ENCODE peak calls at places on chromosomes 12 and 14, in nine cellular contexts. N is AG20443; W is naive thymus-derived CD8-positive, alpha-beta T cell; E is posterior cingulate gyrus; I is NK-92 treated with Interleukin-12 subunit alpha and Interleukin-12 subunit beta, amount 100 ng/mL, for 24 hours; R is A549; U is T follicular helper cell; Z is lower lobe of right lung; D is GM13977. L is an unnamed sample.

GRCh38 chr12:122348505-122348904 is 74.0 kb downstream of the CLIP1 start:
- DNase-seq in W (no peak), Z (no peak), N (no peak), D (no peak), R (no peak), I (no peak), E (no peak), U (no peak), L (no peak)

GRCh38 chr14:95196268-95196667 is 38.9 kb upstream of the DICER1 start:
- DNase-seq in Z (no peak), N (no peak), I (no peak), W (peak), R (peak), D (peak), U (no peak), E (no peak), L (no peak)

GRCh38 chr14:36478782-36479181 is 41.2 kb downstream of the NKX2-1 start:
- DNase-seq in W (no peak), U (no peak), N (no peak), I (no peak), D (no peak), E (no peak), R (no peak), Z (no peak), L (no peak)

GRCh38 chr14:105865266-105865903 is 339.0 kb downstream of the TMEM121 start:
- DNase-seq in E (no peak), W (no peak), Z (no peak), D (no peak), R (no peak), N (no peak), I (no peak), U (no peak), L (peak)

GRCh38 chr12:132046561-132046960 is 96.8 kb downstream of the EP400 start:
- DNase-seq in D (no peak), Z (no peak), I (no peak), U (no peak), R (no peak), N (peak), E (peak), W (no peak), L (no peak)

GRCh38 chr12:48021485-48022179 is 17.4 kb upstream of the COL2A1 start:
- DNase-seq in Z (no peak), R (no peak), W (no peak), N (no peak), D (no peak), U (no peak), E (peak), I (no peak), L (peak)

GRCh38 chr12:67517181-67517887 is 131.2 kb upstream of the DYRK2 start:
- DNase-seq in E (peak), W (no peak), U (no peak), Z (no peak), I (no peak), D (no peak), R (peak), N (peak), L (no peak)

GRCh38 chr12:75854681-75855309 is 176.8 kb downstream of the PHLDA1 start:
- DNase-seq in U (no peak), R (no peak), N (peak), D (no peak), W (no peak), Z (no peak), E (no peak), I (no peak), L (no peak)

GRCh38 chr12:674272-674781 is 11.1 kb upstream of the NINJ2 start:
- DNase-seq in Z (no peak), W (peak), R (no peak), U (peak), D (peak), E (no peak), N (no peak), I (peak), L (no peak)

GRCh38 chr12:26126340-26127284 is 1.8 kb upstream of the BHLHE41 start:
- DNase-seq in Z (peak), I (no peak), W (peak), E (peak), N (peak), D (peak), R (peak), U (no peak), L (peak)

GRCh38 chr14:48527832-48528231 is 852.4 kb upstream of the MDGA2 start:
- DNase-seq in W (no peak), D (no peak), Z (no peak), N (no peak), I (no peak), R (no peak), E (no peak), U (no peak), L (no peak)

GRCh38 chr14:41663478-41663845 is 56.8 kb downstream of the LRFN5 start:
- DNase-seq in N (no peak), I (no peak), R (no peak), U (no peak), D (no peak), Z (no peak), E (no peak), W (no peak), L (no peak)

GRCh38 chr12:72271401-72271740 is 799 bp upstream of the TRHDE start:
- DNase-seq in E (peak), R (no peak), D (peak), U (no peak), W (no peak), N (peak), Z (no peak), I (no peak), L (peak)

GRCh38 chr12:54191126-54191525 is 2.3 kb upstream of the SMUG1 start:
- DNase-seq in U (no peak), I (no peak), R (no peak), D (no peak), Z (no peak), N (no peak), E (peak), W (no peak), L (no peak)

GRCh38 chr14:105203701-105204100 is 22.6 kb upstream of the NUDT14 start:
- DNase-seq in W (no peak), D (no peak), Z (no peak), I (no peak), R (no peak), N (no peak), U (no peak), E (no peak), L (no peak)

GRCh38 chr12:1611775-1612174 is 17.3 kb upstream of the WNT5B start:
- DNase-seq in D (no peak), I (no peak), R (no peak), W (no peak), N (peak), E (no peak), U (no peak), Z (no peak), L (no peak)

GRCh38 chr12:10212623-10213131 is at the start of gene GABARAPL1:
- DNase-seq in Z (peak), R (peak), E (peak), N (peak), D (peak), U (peak), W (peak), I (peak), L (peak)

GRCh38 chr12:89856431-89856830 is 147.8 kb upstream of the ATP2B1 start:
- DNase-seq in E (no peak), I (no peak), R (no peak), W (no peak), Z (no peak), U (no peak), D (peak), N (peak), L (no peak)

GRCh38 chr12:58639323-58639934 is 280.9 kb downstream of the LRIG3 start:
- DNase-seq in N (no peak), U (no peak), I (no peak), Z (no peak), E (no peak), W (no peak), R (no peak), D (no peak), L (no peak)

GRCh38 chr12:14284189-14284722 is 81.2 kb upstream of the ATF7IP start:
- DNase-seq in Z (no peak), U (no peak), W (no peak), D (peak), N (no peak), E (no peak), R (no peak), I (no peak), L (no peak)

GRCh38 chr14:105980224-105980623 is 453.8 kb downstream of the TMEM121 start:
- DNase-seq in E (no peak), W (no peak), R (no peak), Z (no peak), I (no peak), D (no peak), U (no peak), N (no peak), L (no peak)

GRCh38 chr12:124636138-124636968 is 68.9 kb upstream of the NCOR2 start:
- DNase-seq in W (peak), I (no peak), U (no peak), E (no peak), Z (no peak), D (no peak), N (peak), R (no peak), L (no peak)

GRCh38 chr12:18651525-18651924 is 86.3 kb downstream of the PLCZ1 start:
- DNase-seq in I (no peak), U (no peak), N (no peak), E (no peak), Z (no peak), W (no peak), D (no peak), R (no peak), L (no peak)

GRCh38 chr12:93742086-93742934 is 65.1 kb downstream of the CRADD start:
- DNase-seq in E (peak), U (peak), I (peak), N (peak), Z (peak), R (peak), D (peak), W (peak), L (peak)

GRCh38 chr14:101922866-101923265 is 41.5 kb upstream of the DYNC1H1 start:
- DNase-seq in D (no peak), W (no peak), N (no peak), U (no peak), Z (no peak), E (peak), R (no peak), I (no peak), L (no peak)

GRCh38 chr14:75440733-75441474 is 13.1 kb downstream of the JDP2 start:
- DNase-seq in I (no peak), D (no peak), N (peak), E (peak), U (no peak), Z (peak), R (no peak), W (no peak), L (no peak)

GRCh38 chr12:54945082-54945481 is 39.5 kb downstream of the TESPA1 start:
- DNase-seq in D (no peak), I (no peak), R (no peak), Z (peak), U (no peak), N (no peak), W (no peak), E (no peak), L (no peak)

GRCh38 chr12:115998119-115998633 is 279.3 kb downstream of the MED13L start:
- DNase-seq in U (no peak), N (peak), W (peak), Z (no peak), I (no peak), E (no peak), D (peak), R (peak), L (peak)

GRCh38 chr14:96098309-96098998 is 59.3 kb downstream of the C14orf132 start:
- DNase-seq in N (peak), E (peak), Z (no peak), U (no peak), R (peak), D (peak), W (no peak), I (no peak), L (peak)

GRCh38 chr14:104392001-104392395 is 187.6 kb upstream of the C14orf180 start:
- DNase-seq in E (peak), D (no peak), Z (no peak), I (no peak), W (peak), N (no peak), U (no peak), R (no peak), L (no peak)

GRCh38 chr12:7995266-7995963 is 37.1 kb upstream of the FOXJ2 start:
- DNase-seq in W (peak), D (peak), N (peak), E (peak), I (peak), R (peak), U (peak), Z (peak), L (peak)

GRCh38 chr14:90531497-90531896 is 134.7 kb downstream of the CALM1 start:
- DNase-seq in E (peak), D (no peak), Z (peak), R (no peak), U (no peak), W (no peak), I (no peak), N (no peak), L (no peak)

GRCh38 chr12:49990269-49990668 is 17.5 kb downstream of the AQP6 start:
- DNase-seq in I (no peak), E (no peak), W (no peak), N (no peak), U (no peak), D (no peak), Z (no peak), R (no peak), L (no peak)

L was measured in WTC11.